ENCODE peak calls at places on chromosomes 6 and 20, in seven cellular contexts. H is lung microvascular endothelial cell, O is left ventricle myocardium superior, M is foreskin fibroblast, J is bronchial epithelial cell, A is lower leg skin, B is nephron progenitor cell. U is an unnamed sample.

GRCh38 chr6:87806635-87807034 is 104.6 kb upstream of the AKIRIN2 start:
- DNase-seq in H (no peak), O (no peak), M (no peak), J (no peak), A (no peak), B (no peak), U (no peak)

GRCh38 chr6:35955970-35956369 is 35.1 kb upstream of the SRPK1 start:
- DNase-seq in H (peak), O (no peak), M (no peak), J (no peak), A (no peak), B (no peak), U (no peak)

GRCh38 chr6:55895972-55896371 is 20.6 kb upstream of the BMP5 start:
- DNase-seq in H (no peak), O (no peak), M (no peak), J (no peak), A (no peak), B (no peak), U (no peak)

GRCh38 chr20:12012241-12013222 is 94.8 kb downstream of the BTBD3 start:
- DNase-seq in H (peak), O (no peak), M (peak), J (peak), A (peak), B (peak), U (peak)

GRCh38 chr20:22338140-22338708 is 246.1 kb downstream of the FOXA2 start:
- DNase-seq in H (no peak), O (no peak), M (no peak), J (no peak), A (no peak), B (no peak), U (no peak)

GRCh38 chr6:3509326-3509725 is 52.5 kb upstream of the SLC22A23 start:
- DNase-seq in H (no peak), O (no peak), M (peak), J (peak), A (no peak), B (no peak), U (no peak)

GRCh38 chr20:50756447-50756846 is 25.1 kb downstream of the PARD6B start:
- DNase-seq in H (no peak), O (no peak), M (no peak), J (no peak), A (no peak), B (no peak), U (no peak)

GRCh38 chr6:107244082-107244741 is 128.9 kb upstream of the BEND3 start:
- DNase-seq in H (no peak), O (no peak), M (no peak), J (no peak), A (no peak), B (no peak), U (no peak)

GRCh38 chr6:119347466-119348307 is 1.9 kb downstream of the MAN1A1 start:
- DNase-seq in H (peak), O (peak), M (no peak), J (no peak), A (peak), B (peak), U (peak)

GRCh38 chr6:41406821-41407787 is 71.7 kb downstream of the NCR2 start:
- DNase-seq in H (no peak), O (peak), M (no peak), J (no peak), A (no peak), B (peak), U (no peak)

GRCh38 chr6:141041596-141042087 is 1091.1 kb upstream of the GJE1 start:
- DNase-seq in H (no peak), O (no peak), M (no peak), J (no peak), A (no peak), B (no peak), U (no peak)

GRCh38 chr6:142500265-142500786 is 198.5 kb downstream of the ADGRG6 start:
- DNase-seq in H (no peak), O (no peak), M (no peak), J (no peak), A (no peak), B (no peak), U (no peak)

GRCh38 chr6:1110935-1111334 is 201.0 kb upstream of the FOXQ1 start:
- DNase-seq in H (no peak), O (no peak), M (no peak), J (peak), A (no peak), B (no peak), U (no peak)

GRCh38 chr6:108714012-108714773 is 134.0 kb upstream of the ARMC2 start:
- DNase-seq in H (no peak), O (peak), M (peak), J (peak), A (no peak), B (no peak), U (no peak)

GRCh38 chr6:106997392-106998257 is 23.1 kb upstream of the CD24 start:
- DNase-seq in H (peak), O (no peak), M (peak), J (peak), A (no peak), B (peak), U (peak)

GRCh38 chr6:49649982-49650381 is 13.3 kb upstream of the RHAG start:
- DNase-seq in H (no peak), O (no peak), M (no peak), J (no peak), A (no peak), B (no peak), U (no peak)

GRCh38 chr6:139944131-139944530 is 569.7 kb upstream of the CITED2 start:
- DNase-seq in H (no peak), O (no peak), M (no peak), J (no peak), A (no peak), B (no peak), U (no peak)

GRCh38 chr20:19367591-19367990 is 155.1 kb downstream of the SLC24A3 start:
- DNase-seq in H (no peak), O (no peak), M (no peak), J (no peak), A (no peak), B (no peak), U (no peak)